ENCODE peak calls at places on chromosomes 6 and 20, in four cellular contexts. One of them, this sample, is unnamed.

GRCh38 chr20:46900826-46901225 is 6.2 kb downstream of the EYA2 start:
- DNase-seq in right atrium auricular region: no peak
- DNase-seq in B cell: no peak
- DNase-seq in foreskin fibroblast: no peak
- DNase-seq in this sample: no peak

GRCh38 chr6:14734052-14734415 is 511.8 kb upstream of the JARID2 start:
- DNase-seq in right atrium auricular region: no peak
- DNase-seq in B cell: no peak
- DNase-seq in foreskin fibroblast: no peak
- DNase-seq in this sample: no peak

GRCh38 chr6:38080889-38081288 is 261.4 kb downstream of the ZFAND3 start:
- DNase-seq in right atrium auricular region: no peak
- DNase-seq in B cell: no peak
- DNase-seq in foreskin fibroblast: no peak
- DNase-seq in this sample: no peak

GRCh38 chr20:5122861-5123260 is 3.1 kb upstream of the PCNA start:
- DNase-seq in right atrium auricular region: no peak
- DNase-seq in B cell: no peak
- DNase-seq in foreskin fibroblast: no peak
- DNase-seq in this sample: no peak

GRCh38 chr6:16704706-16705402 is 56.4 kb downstream of the ATXN1 start:
- DNase-seq in right atrium auricular region: no peak
- DNase-seq in B cell: no peak
- DNase-seq in foreskin fibroblast: peak; percentile 46
- DNase-seq in this sample: peak; percentile 61

GRCh38 chr20:4828830-4829493 is 107.3 kb downstream of the PRND start:
- DNase-seq in right atrium auricular region: no peak
- DNase-seq in B cell: no peak
- DNase-seq in foreskin fibroblast: no peak
- DNase-seq in this sample: no peak

GRCh38 chr6:2433686-2434085 is 188.3 kb upstream of the GMDS start:
- DNase-seq in right atrium auricular region: no peak
- DNase-seq in B cell: no peak
- DNase-seq in foreskin fibroblast: no peak
- DNase-seq in this sample: no peak

GRCh38 chr6:3546121-3546520 is 89.3 kb upstream of the SLC22A23 start:
- DNase-seq in right atrium auricular region: no peak
- DNase-seq in B cell: no peak
- DNase-seq in foreskin fibroblast: no peak
- DNase-seq in this sample: no peak

GRCh38 chr6:131831392-131831791 is 23.6 kb downstream of the ENPP1 start:
- DNase-seq in right atrium auricular region: no peak
- DNase-seq in B cell: no peak
- DNase-seq in foreskin fibroblast: peak; percentile 54
- DNase-seq in this sample: no peak

GRCh38 chr20:15834857-15835256 is 738.4 kb downstream of the KIF16B start:
- DNase-seq in right atrium auricular region: no peak
- DNase-seq in B cell: no peak
- DNase-seq in foreskin fibroblast: no peak
- DNase-seq in this sample: no peak

GRCh38 chr6:31715022-31715683 is at the start of gene LY6G6D:
- DNase-seq in right atrium auricular region: no peak
- DNase-seq in B cell: no peak
- DNase-seq in foreskin fibroblast: no peak
- DNase-seq in this sample: no peak

DNA sequence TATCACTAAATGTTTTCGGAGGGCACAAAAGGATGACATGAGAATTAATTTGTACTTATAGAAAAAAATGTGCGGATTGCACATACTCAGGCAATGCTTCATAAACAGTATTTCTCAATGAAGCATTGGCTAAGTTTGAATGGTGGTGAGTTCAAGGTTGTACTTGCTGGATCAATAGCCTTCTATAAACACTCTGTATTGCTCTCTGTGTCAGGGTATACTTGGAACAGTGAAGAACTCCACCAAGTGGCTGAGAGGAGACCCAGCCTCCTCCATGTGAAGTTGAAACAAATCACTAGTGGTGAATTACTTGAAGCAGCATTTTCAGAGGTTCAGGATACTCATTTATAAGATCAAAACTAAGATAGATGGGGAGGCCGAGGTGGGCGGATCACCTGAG is 360.6 kb downstream of the RIMS1 start:
- DNase-seq in right atrium auricular region: no peak
- DNase-seq in B cell: no peak
- DNase-seq in foreskin fibroblast: no peak
- DNase-seq in this sample: no peak
- TF ChIP-seq CTCF in right atrium auricular region: no peak
- TF ChIP-seq CTCF in B cell: no peak
- TF ChIP-seq CTCF in foreskin fibroblast: no peak
- TF ChIP-seq CTCF in this sample: peak; percentile 24

GRCh38 chr6:124633655-124634054 is 328.6 kb upstream of the RNF217 start:
- DNase-seq in right atrium auricular region: no peak
- DNase-seq in B cell: no peak
- DNase-seq in foreskin fibroblast: no peak
- DNase-seq in this sample: no peak
- TF ChIP-seq CTCF in right atrium auricular region: no peak
- TF ChIP-seq CTCF in B cell: no peak
- TF ChIP-seq CTCF in foreskin fibroblast: no peak
- TF ChIP-seq CTCF in this sample: no peak

GRCh38 chr6:43308101-43308989 is at the start of gene CRIP3:
- DNase-seq in right atrium auricular region: no peak
- DNase-seq in B cell: peak; percentile 69
- DNase-seq in foreskin fibroblast: peak; percentile 12
- DNase-seq in this sample: no peak
- TF ChIP-seq CTCF in right atrium auricular region: no peak
- TF ChIP-seq CTCF in B cell: peak; percentile 74
- TF ChIP-seq CTCF in foreskin fibroblast: no peak
- TF ChIP-seq CTCF in this sample: peak; percentile 42

GRCh38 chr6:33343953-33344611 is 26.5 kb upstream of the ZBTB22 start:
- DNase-seq in right atrium auricular region: no peak
- DNase-seq in B cell: peak; percentile 66
- DNase-seq in foreskin fibroblast: no peak
- DNase-seq in this sample: no peak

GRCh38 chr6:33339193-33339592 is 21.6 kb upstream of the ZBTB22 start:
- DNase-seq in right atrium auricular region: no peak
- DNase-seq in B cell: no peak
- DNase-seq in foreskin fibroblast: no peak
- DNase-seq in this sample: no peak

GRCh38 chr6:33347816-33348215 is 30.3 kb upstream of the ZBTB22 start:
- DNase-seq in right atrium auricular region: no peak
- DNase-seq in B cell: no peak
- DNase-seq in foreskin fibroblast: no peak
- DNase-seq in this sample: no peak

GRCh38 chr6:33344771-33345697 is 27.5 kb upstream of the ZBTB22 start:
- DNase-seq in right atrium auricular region: peak; percentile 72
- DNase-seq in B cell: peak; percentile 69
- DNase-seq in foreskin fibroblast: peak; percentile 50
- DNase-seq in this sample: peak; percentile 73
- TF ChIP-seq CTCF in right atrium auricular region: peak; percentile 65
- TF ChIP-seq CTCF in B cell: peak; percentile 79
- TF ChIP-seq CTCF in foreskin fibroblast: peak; percentile 30
- TF ChIP-seq CTCF in this sample: peak; percentile 76

DNA sequence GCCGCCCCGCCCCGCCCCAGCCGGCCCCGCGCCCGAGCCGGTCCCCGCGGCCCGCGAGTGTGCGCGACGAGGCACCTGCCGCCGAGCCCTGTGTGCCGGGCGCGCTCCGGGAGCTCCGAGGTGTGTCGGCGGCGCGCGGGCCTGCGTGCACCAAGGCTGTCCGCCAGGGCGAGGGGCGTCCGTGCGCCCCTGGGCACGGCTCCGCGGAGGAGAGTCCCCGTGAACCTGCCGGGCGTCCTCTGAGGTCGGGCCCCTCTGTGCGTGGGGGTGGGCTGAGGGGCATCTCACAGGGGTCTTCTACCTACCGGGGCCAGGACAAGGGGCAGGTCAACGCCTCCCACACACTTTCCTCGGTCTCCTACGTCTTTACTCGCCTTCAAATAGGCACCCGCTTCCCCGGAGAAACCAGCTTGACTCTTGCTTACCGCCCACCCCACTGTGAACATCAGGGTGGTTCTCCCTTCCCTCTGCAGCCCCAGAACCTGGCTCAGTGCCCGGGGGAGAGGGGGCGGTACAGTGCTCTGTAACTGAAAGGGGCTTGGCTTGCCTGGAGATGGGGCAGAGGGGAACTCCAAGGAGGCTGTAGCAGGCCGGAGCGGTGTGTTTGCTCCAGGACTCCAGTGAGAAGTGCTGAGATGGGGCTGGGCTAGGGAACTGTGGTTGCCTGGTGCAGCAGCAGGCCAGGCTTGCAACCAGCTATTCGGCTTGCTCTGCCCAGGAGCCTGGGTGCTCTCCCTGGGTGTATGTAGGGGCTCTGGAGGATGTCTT is at the start of gene SAMD10:
- DNase-seq in right atrium auricular region: no peak
- DNase-seq in B cell: peak; percentile 93
- DNase-seq in foreskin fibroblast: no peak
- DNase-seq in this sample: no peak
- TF ChIP-seq CTCF in right atrium auricular region: no peak
- TF ChIP-seq CTCF in B cell: no peak
- TF ChIP-seq CTCF in foreskin fibroblast: no peak
- TF ChIP-seq CTCF in this sample: no peak

GRCh38 chr6:168711666-168712300 is 270.8 kb downstream of the SMOC2 start:
- DNase-seq in right atrium auricular region: no peak
- DNase-seq in B cell: no peak
- DNase-seq in foreskin fibroblast: no peak
- DNase-seq in this sample: no peak

GRCh38 chr6:168709440-168709839 is 268.5 kb downstream of the SMOC2 start:
- DNase-seq in right atrium auricular region: peak; percentile 46
- DNase-seq in B cell: no peak
- DNase-seq in foreskin fibroblast: no peak
- DNase-seq in this sample: no peak

GRCh38 chr6:168709991-168710390 is 269.0 kb downstream of the SMOC2 start:
- DNase-seq in right atrium auricular region: peak; percentile 44
- DNase-seq in B cell: no peak
- DNase-seq in foreskin fibroblast: no peak
- DNase-seq in this sample: no peak

GRCh38 chr6:168713013-168713412 is 272.0 kb downstream of the SMOC2 start:
- DNase-seq in right atrium auricular region: no peak
- DNase-seq in B cell: no peak
- DNase-seq in foreskin fibroblast: no peak
- DNase-seq in this sample: no peak

DNA sequence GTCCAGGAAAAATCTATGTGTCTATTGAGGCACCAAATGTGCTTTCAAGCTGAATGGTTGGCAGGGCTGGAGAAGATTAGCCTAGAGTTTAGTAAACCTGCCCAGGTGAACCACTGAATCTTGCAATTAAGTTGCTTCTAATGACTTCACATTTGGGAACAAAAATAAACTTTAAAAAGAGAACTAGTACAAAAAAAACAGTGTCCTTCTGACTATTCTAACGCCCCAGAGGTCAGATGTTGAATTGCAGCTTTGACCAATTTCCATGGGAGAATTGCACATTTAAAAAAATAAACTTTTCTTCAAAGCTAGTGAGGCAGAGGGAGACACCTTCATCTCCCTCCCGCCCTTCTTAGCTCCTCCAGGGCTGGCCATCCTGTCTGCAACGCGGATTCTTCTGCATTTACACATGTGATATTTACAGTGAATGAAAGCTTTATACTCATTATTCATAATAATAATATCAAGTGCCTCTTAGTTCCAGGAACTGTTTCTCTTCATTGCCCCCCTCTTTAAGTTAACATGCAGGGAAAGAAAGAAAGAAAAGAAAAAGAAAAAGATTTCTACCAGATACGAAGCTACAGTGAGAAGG is 270.2 kb downstream of the SMOC2 start:
- DNase-seq in right atrium auricular region: no peak
- DNase-seq in B cell: no peak
- DNase-seq in foreskin fibroblast: no peak
- DNase-seq in this sample: no peak
- TF ChIP-seq CTCF in right atrium auricular region: peak; percentile 16
- TF ChIP-seq CTCF in B cell: no peak
- TF ChIP-seq CTCF in foreskin fibroblast: peak; percentile 5
- TF ChIP-seq CTCF in this sample: peak; percentile 69